ENCODE peak calls at places on chromosomes 1 and 21, in six cellular contexts. One of them, this sample, is unnamed.

GRCh38 chr1:165632152-165632469 is 1.1 kb downstream of the MGST3 start:
- DNase-seq in GM04503: no peak
- DNase-seq in DMS153: no peak
- DNase-seq in stimulated activated CD8-positive, alpha-beta memory T cell treated with anti-CD3 and anti-CD28 coated beads, Interleukin-4, amount 100 ng/mL, for 24 hours: no peak
- DNase-seq in Kasumi-1: no peak
- DNase-seq in right cardiac atrium: no peak
- DNase-seq in this sample: no peak

GRCh38 chr1:234899041-234899787 is 229.4 kb downstream of the TOMM20 start:
- DNase-seq in GM04503: peak; percentile 39
- DNase-seq in DMS153: peak; percentile 77
- DNase-seq in stimulated activated CD8-positive, alpha-beta memory T cell treated with anti-CD3 and anti-CD28 coated beads, Interleukin-4, amount 100 ng/mL, for 24 hours: no peak
- DNase-seq in Kasumi-1: no peak
- DNase-seq in right cardiac atrium: peak; percentile 70
- DNase-seq in this sample: peak; percentile 68

GRCh38 chr1:172270605-172271004 is 149.9 kb upstream of the C1orf105 start:
- DNase-seq in GM04503: no peak
- DNase-seq in DMS153: no peak
- DNase-seq in stimulated activated CD8-positive, alpha-beta memory T cell treated with anti-CD3 and anti-CD28 coated beads, Interleukin-4, amount 100 ng/mL, for 24 hours: no peak
- DNase-seq in Kasumi-1: no peak
- DNase-seq in right cardiac atrium: no peak
- DNase-seq in this sample: no peak

GRCh38 chr1:43935711-43936427 is 2.3 kb downstream of the ARTN start:
- DNase-seq in GM04503: no peak
- DNase-seq in DMS153: peak; percentile 88
- DNase-seq in stimulated activated CD8-positive, alpha-beta memory T cell treated with anti-CD3 and anti-CD28 coated beads, Interleukin-4, amount 100 ng/mL, for 24 hours: no peak
- DNase-seq in Kasumi-1: no peak
- DNase-seq in right cardiac atrium: no peak
- DNase-seq in this sample: peak; percentile 86

GRCh38 chr21:34166468-34166867 is 93.1 kb downstream of the MRPS6 start:
- DNase-seq in GM04503: no peak
- DNase-seq in DMS153: no peak
- DNase-seq in stimulated activated CD8-positive, alpha-beta memory T cell treated with anti-CD3 and anti-CD28 coated beads, Interleukin-4, amount 100 ng/mL, for 24 hours: no peak
- DNase-seq in Kasumi-1: no peak
- DNase-seq in right cardiac atrium: no peak
- DNase-seq in this sample: no peak

GRCh38 chr1:6137758-6138157 is 42.4 kb downstream of the CHD5 start:
- DNase-seq in GM04503: no peak
- DNase-seq in DMS153: no peak
- DNase-seq in stimulated activated CD8-positive, alpha-beta memory T cell treated with anti-CD3 and anti-CD28 coated beads, Interleukin-4, amount 100 ng/mL, for 24 hours: no peak
- DNase-seq in Kasumi-1: no peak
- DNase-seq in right cardiac atrium: peak; percentile 1
- DNase-seq in this sample: no peak

GRCh38 chr1:214552174-214552608 is 789 bp upstream of the PTPN14 start:
- DNase-seq in GM04503: peak; percentile 61
- DNase-seq in DMS153: no peak
- DNase-seq in stimulated activated CD8-positive, alpha-beta memory T cell treated with anti-CD3 and anti-CD28 coated beads, Interleukin-4, amount 100 ng/mL, for 24 hours: no peak
- DNase-seq in Kasumi-1: no peak
- DNase-seq in right cardiac atrium: peak; percentile 69
- DNase-seq in this sample: peak; percentile 93

GRCh38 chr1:65489481-65489880 is 69.0 kb downstream of the LEPR start:
- DNase-seq in GM04503: no peak
- DNase-seq in DMS153: no peak
- DNase-seq in stimulated activated CD8-positive, alpha-beta memory T cell treated with anti-CD3 and anti-CD28 coated beads, Interleukin-4, amount 100 ng/mL, for 24 hours: no peak
- DNase-seq in Kasumi-1: no peak
- DNase-seq in right cardiac atrium: no peak
- DNase-seq in this sample: no peak

GRCh38 chr21:16377120-16377658 is 647.4 kb downstream of the USP25 start:
- DNase-seq in GM04503: no peak
- DNase-seq in DMS153: no peak
- DNase-seq in stimulated activated CD8-positive, alpha-beta memory T cell treated with anti-CD3 and anti-CD28 coated beads, Interleukin-4, amount 100 ng/mL, for 24 hours: no peak
- DNase-seq in Kasumi-1: no peak
- DNase-seq in right cardiac atrium: no peak
- DNase-seq in this sample: no peak

GRCh38 chr1:167819849-167820683 is 93.9 kb downstream of the ADCY10 start:
- DNase-seq in GM04503: peak; percentile 93
- DNase-seq in DMS153: peak; percentile 37
- DNase-seq in stimulated activated CD8-positive, alpha-beta memory T cell treated with anti-CD3 and anti-CD28 coated beads, Interleukin-4, amount 100 ng/mL, for 24 hours: no peak
- DNase-seq in Kasumi-1: no peak
- DNase-seq in right cardiac atrium: peak; percentile 88
- DNase-seq in this sample: peak; percentile 93

GRCh38 chr1:151482017-151482416 is 22.7 kb upstream of the POGZ start:
- DNase-seq in GM04503: no peak
- DNase-seq in DMS153: no peak
- DNase-seq in stimulated activated CD8-positive, alpha-beta memory T cell treated with anti-CD3 and anti-CD28 coated beads, Interleukin-4, amount 100 ng/mL, for 24 hours: no peak
- DNase-seq in Kasumi-1: no peak
- DNase-seq in right cardiac atrium: no peak
- DNase-seq in this sample: no peak

GRCh38 chr1:90402893-90403849 is 313.9 kb downstream of the BARHL2 start:
- DNase-seq in GM04503: peak; percentile 49
- DNase-seq in DMS153: peak; percentile 86
- DNase-seq in stimulated activated CD8-positive, alpha-beta memory T cell treated with anti-CD3 and anti-CD28 coated beads, Interleukin-4, amount 100 ng/mL, for 24 hours: no peak
- DNase-seq in Kasumi-1: no peak
- DNase-seq in right cardiac atrium: no peak
- DNase-seq in this sample: peak; percentile 63

GRCh38 chr1:21302747-21303715 is 12.8 kb upstream of the ECE1 start:
- DNase-seq in GM04503: peak; percentile 70
- DNase-seq in DMS153: no peak
- DNase-seq in stimulated activated CD8-positive, alpha-beta memory T cell treated with anti-CD3 and anti-CD28 coated beads, Interleukin-4, amount 100 ng/mL, for 24 hours: no peak
- DNase-seq in Kasumi-1: no peak
- DNase-seq in right cardiac atrium: no peak
- DNase-seq in this sample: peak; percentile 49

GRCh38 chr1:80498673-80499072 is 1302.1 kb upstream of the ADGRL2 start:
- DNase-seq in GM04503: no peak
- DNase-seq in DMS153: no peak
- DNase-seq in stimulated activated CD8-positive, alpha-beta memory T cell treated with anti-CD3 and anti-CD28 coated beads, Interleukin-4, amount 100 ng/mL, for 24 hours: no peak
- DNase-seq in Kasumi-1: no peak
- DNase-seq in right cardiac atrium: no peak
- DNase-seq in this sample: no peak

GRCh38 chr1:226308166-226308722 is 720 bp downstream of the LIN9 start:
- DNase-seq in GM04503: no peak
- DNase-seq in DMS153: no peak
- DNase-seq in stimulated activated CD8-positive, alpha-beta memory T cell treated with anti-CD3 and anti-CD28 coated beads, Interleukin-4, amount 100 ng/mL, for 24 hours: no peak
- DNase-seq in Kasumi-1: no peak
- DNase-seq in right cardiac atrium: peak; percentile 25
- DNase-seq in this sample: no peak

GRCh38 chr1:168416220-168416619 is 127.6 kb downstream of the XCL2 start:
- DNase-seq in GM04503: no peak
- DNase-seq in DMS153: no peak
- DNase-seq in stimulated activated CD8-positive, alpha-beta memory T cell treated with anti-CD3 and anti-CD28 coated beads, Interleukin-4, amount 100 ng/mL, for 24 hours: no peak
- DNase-seq in Kasumi-1: no peak
- DNase-seq in right cardiac atrium: no peak
- DNase-seq in this sample: no peak

GRCh38 chr1:46437723-46438122 is 43.6 kb downstream of the FAAH start:
- DNase-seq in GM04503: no peak
- DNase-seq in DMS153: no peak
- DNase-seq in stimulated activated CD8-positive, alpha-beta memory T cell treated with anti-CD3 and anti-CD28 coated beads, Interleukin-4, amount 100 ng/mL, for 24 hours: no peak
- DNase-seq in Kasumi-1: no peak
- DNase-seq in right cardiac atrium: no peak
- DNase-seq in this sample: no peak

GRCh38 chr21:35349378-35350080 is 300.4 kb upstream of the RUNX1 start:
- DNase-seq in GM04503: no peak
- DNase-seq in DMS153: no peak
- DNase-seq in stimulated activated CD8-positive, alpha-beta memory T cell treated with anti-CD3 and anti-CD28 coated beads, Interleukin-4, amount 100 ng/mL, for 24 hours: no peak
- DNase-seq in Kasumi-1: no peak
- DNase-seq in right cardiac atrium: no peak
- DNase-seq in this sample: no peak

GRCh38 chr1:33149453-33150190 is 32.2 kb downstream of the TRIM62 start:
- DNase-seq in GM04503: no peak
- DNase-seq in DMS153: peak; percentile 32
- DNase-seq in stimulated activated CD8-positive, alpha-beta memory T cell treated with anti-CD3 and anti-CD28 coated beads, Interleukin-4, amount 100 ng/mL, for 24 hours: no peak
- DNase-seq in Kasumi-1: no peak
- DNase-seq in right cardiac atrium: no peak
- DNase-seq in this sample: no peak

GRCh38 chr1:244599937-244600350 is 53.0 kb upstream of the DESI2 start:
- DNase-seq in GM04503: peak; percentile 78
- DNase-seq in DMS153: no peak
- DNase-seq in stimulated activated CD8-positive, alpha-beta memory T cell treated with anti-CD3 and anti-CD28 coated beads, Interleukin-4, amount 100 ng/mL, for 24 hours: peak; percentile 7
- DNase-seq in Kasumi-1: no peak
- DNase-seq in right cardiac atrium: no peak
- DNase-seq in this sample: no peak

GRCh38 chr1:47201179-47201578 is 11.3 kb upstream of the PDZK1IP1 start:
- DNase-seq in GM04503: no peak
- DNase-seq in DMS153: no peak
- DNase-seq in stimulated activated CD8-positive, alpha-beta memory T cell treated with anti-CD3 and anti-CD28 coated beads, Interleukin-4, amount 100 ng/mL, for 24 hours: no peak
- DNase-seq in Kasumi-1: no peak
- DNase-seq in right cardiac atrium: no peak
- DNase-seq in this sample: peak; percentile 53

GRCh38 chr1:223266632-223267172 is 97.3 kb downstream of the SUSD4 start:
- DNase-seq in GM04503: no peak
- DNase-seq in DMS153: no peak
- DNase-seq in stimulated activated CD8-positive, alpha-beta memory T cell treated with anti-CD3 and anti-CD28 coated beads, Interleukin-4, amount 100 ng/mL, for 24 hours: no peak
- DNase-seq in Kasumi-1: no peak
- DNase-seq in right cardiac atrium: no peak
- DNase-seq in this sample: no peak

GRCh38 chr1:51344602-51345299 is 14.4 kb upstream of the TTC39A start:
- DNase-seq in GM04503: no peak
- DNase-seq in DMS153: no peak
- DNase-seq in stimulated activated CD8-positive, alpha-beta memory T cell treated with anti-CD3 and anti-CD28 coated beads, Interleukin-4, amount 100 ng/mL, for 24 hours: no peak
- DNase-seq in Kasumi-1: no peak
- DNase-seq in right cardiac atrium: no peak
- DNase-seq in this sample: peak; percentile 89

GRCh38 chr1:234849824-234850223 is 239.8 kb upstream of the IRF2BP2 start:
- DNase-seq in GM04503: no peak
- DNase-seq in DMS153: peak; percentile 36
- DNase-seq in stimulated activated CD8-positive, alpha-beta memory T cell treated with anti-CD3 and anti-CD28 coated beads, Interleukin-4, amount 100 ng/mL, for 24 hours: no peak
- DNase-seq in Kasumi-1: no peak
- DNase-seq in right cardiac atrium: no peak
- DNase-seq in this sample: no peak

GRCh38 chr1:8171751-8172464 is 145.8 kb upstream of the ERRFI1 start:
- DNase-seq in GM04503: no peak
- DNase-seq in DMS153: no peak
- DNase-seq in stimulated activated CD8-positive, alpha-beta memory T cell treated with anti-CD3 and anti-CD28 coated beads, Interleukin-4, amount 100 ng/mL, for 24 hours: no peak
- DNase-seq in Kasumi-1: no peak
- DNase-seq in right cardiac atrium: no peak
- DNase-seq in this sample: no peak

GRCh38 chr1:240612811-240613210 is 856 bp upstream of the GREM2 start:
- DNase-seq in GM04503: no peak
- DNase-seq in DMS153: no peak
- DNase-seq in stimulated activated CD8-positive, alpha-beta memory T cell treated with anti-CD3 and anti-CD28 coated beads, Interleukin-4, amount 100 ng/mL, for 24 hours: no peak
- DNase-seq in Kasumi-1: no peak
- DNase-seq in right cardiac atrium: no peak
- DNase-seq in this sample: no peak

GRCh38 chr1:109319114-109319513 is 12.3 kb upstream of the MYBPHL start:
- DNase-seq in GM04503: no peak
- DNase-seq in DMS153: no peak
- DNase-seq in stimulated activated CD8-positive, alpha-beta memory T cell treated with anti-CD3 and anti-CD28 coated beads, Interleukin-4, amount 100 ng/mL, for 24 hours: no peak
- DNase-seq in Kasumi-1: no peak
- DNase-seq in right cardiac atrium: no peak
- DNase-seq in this sample: peak; percentile 50